ENCODE peak calls at places on chromosomes 6 and 20, in six cellular contexts. A, I, M, F, Q and B are unnamed samples.

GRCh38 chr20:13856356-13856755 is 71.5 kb downstream of the NDUFAF5 start:
- DNase-seq in I (no peak), A (no peak), Q (no peak), F (no peak), M (no peak), B (no peak)

GRCh38 chr20:50536333-50536732 is 26.1 kb downstream of the PTPN1 start:
- DNase-seq in Q (no peak), I (no peak), M (no peak), A (no peak), F (no peak), B (no peak)

GRCh38 chr6:108302371-108302770 is 7.5 kb downstream of the AFG1L start:
- DNase-seq in Q (no peak), A (no peak), I (no peak), M (no peak), F (no peak), B (no peak)

GRCh38 chr20:24993337-24994185 is 1.0 kb upstream of the APMAP start:
- DNase-seq in A (no peak), M (peak; percentile 23), F (no peak), Q (no peak), I (no peak), B (peak; percentile 23)

GRCh38 chr6:46821348-46821992 is 28.3 kb downstream of the MEP1A start:
- DNase-seq in Q (no peak), A (no peak), F (no peak), I (no peak), M (no peak), B (no peak)

GRCh38 chr20:46159101-46159897 is 41.2 kb downstream of the CD40 start:
- DNase-seq in F (no peak), M (no peak), A (no peak), Q (no peak), I (no peak), B (no peak)

GRCh38 chr20:58959652-58960051 is 21.4 kb upstream of the NELFCD start:
- DNase-seq in F (no peak), A (no peak), I (no peak), M (no peak), Q (no peak), B (no peak)

GRCh38 chr6:45595010-45595851 is 217.5 kb upstream of the SUPT3H start:
- DNase-seq in A (no peak), I (no peak), M (no peak), Q (no peak), F (no peak), B (no peak)

GRCh38 chr6:158213925-158214674 is 46.0 kb downstream of the GTF2H5 start:
- DNase-seq in M (peak; percentile 54), Q (no peak), I (peak; percentile 49), F (peak; percentile 61), A (peak; percentile 26), B (peak; percentile 81)

GRCh38 chr20:54151073-54151436 is 22.7 kb downstream of the CYP24A1 start:
- DNase-seq in M (no peak), Q (no peak), F (no peak), A (no peak), I (no peak), B (no peak)

GRCh38 chr6:111730835-111731234 is 125.2 kb upstream of the TRAF3IP2 start:
- DNase-seq in M (no peak), Q (no peak), F (no peak), A (no peak), I (no peak), B (no peak)

GRCh38 chr6:56727097-56727845 is 84.6 kb upstream of the DST start:
- DNase-seq in A (no peak), I (no peak), F (no peak), Q (no peak), M (peak; percentile 27), B (no peak)

GRCh38 chr20:45588800-45589199 is 9.7 kb upstream of the WFDC8 start:
- DNase-seq in M (no peak), A (no peak), I (no peak), Q (no peak), F (no peak), B (no peak)

GRCh38 chr6:157218371-157219198 is 104.7 kb downstream of the TMEM242 start:
- DNase-seq in I (no peak), A (no peak), F (no peak), M (no peak), Q (no peak), B (no peak)

GRCh38 chr6:44038543-44039065 is 88.6 kb downstream of the MRPL14 start:
- DNase-seq in F (peak; percentile 7), Q (no peak), M (no peak), I (no peak), A (no peak), B (no peak)

GRCh38 chr6:124714728-124715127 is 247.5 kb upstream of the RNF217 start:
- DNase-seq in F (no peak), Q (no peak), A (no peak), I (no peak), M (no peak), B (no peak)

GRCh38 chr20:17859002-17859615 is 109.5 kb downstream of the SNX5 start:
- DNase-seq in A (no peak), F (no peak), Q (no peak), I (no peak), M (no peak), B (no peak)

GRCh38 chr20:4508773-4509172 is 212.9 kb upstream of the PRND start:
- DNase-seq in Q (no peak), A (no peak), F (no peak), I (no peak), M (no peak), B (no peak)

GRCh38 chr6:106556368-106556960 is 72.8 kb downstream of the RTN4IP1 start:
- DNase-seq in A (no peak), I (no peak), M (no peak), Q (no peak), F (no peak), B (no peak)

GRCh38 chr6:150310539-150310938 is 58.3 kb upstream of the IYD start:
- DNase-seq in F (no peak), A (no peak), Q (no peak), I (peak; percentile 9), M (no peak), B (no peak)

GRCh38 chr6:141641406-141641805 is 491.3 kb upstream of the GJE1 start:
- DNase-seq in M (no peak), I (no peak), F (no peak), A (no peak), Q (no peak), B (no peak)

GRCh38 chr6:12555267-12555666 is 161.3 kb upstream of the PHACTR1 start:
- DNase-seq in M (peak; percentile 68), I (no peak), F (no peak), A (no peak), Q (no peak), B (no peak)

GRCh38 chr6:168217880-168218537 is 101.6 kb downstream of the DACT2 start:
- DNase-seq in M (no peak), A (no peak), Q (no peak), I (no peak), F (no peak), B (no peak)

GRCh38 chr20:22496817-22497216 is 87.6 kb downstream of the FOXA2 start:
- DNase-seq in F (no peak), A (no peak), I (no peak), M (no peak), Q (no peak), B (no peak)

GRCh38 chr6:26159417-26160273 is 72.4 kb downstream of the HFE start:
- DNase-seq in F (no peak), A (no peak), I (no peak), Q (no peak), M (no peak), B (peak; percentile 29)

GRCh38 chr6:38091626-38092025 is 272.1 kb downstream of the ZFAND3 start:
- DNase-seq in F (no peak), I (no peak), Q (no peak), A (no peak), M (no peak), B (peak; percentile 50)

GRCh38 chr6:154410215-154410614 is 53.6 kb upstream of the IPCEF1 start:
- DNase-seq in A (no peak), I (no peak), Q (no peak), M (no peak), F (no peak), B (no peak)

GRCh38 chr6:101395345-101395744 is 1.8 kb downstream of the GRIK2 start:
- DNase-seq in M (no peak), Q (no peak), I (no peak), F (no peak), A (no peak), B (no peak)

GRCh38 chr6:113364781-113365545 is 492.2 kb upstream of the MARCKS start:
- DNase-seq in A (no peak), M (no peak), Q (no peak), F (no peak), I (no peak), B (no peak)

GRCh38 chr6:43801489-43802181 is 31.6 kb downstream of the VEGFA start:
- DNase-seq in Q (no peak), I (no peak), F (no peak), M (no peak), A (no peak), B (no peak)

GRCh38 chr6:16674666-16675392 is 86.4 kb downstream of the ATXN1 start:
- DNase-seq in M (peak; percentile 71), F (no peak), Q (no peak), A (no peak), I (no peak), B (no peak)

GRCh38 chr6:53112404-53112803 is 36.2 kb downstream of the GCM1 start:
- DNase-seq in F (no peak), I (no peak), Q (no peak), A (no peak), M (no peak), B (no peak)

GRCh38 chr20:45038747-45039469 is 62.0 kb downstream of the KCNS1 start:
- DNase-seq in M (no peak), F (no peak), I (no peak), A (no peak), Q (no peak), B (no peak)

GRCh38 chr6:169227116-169227515 is 26.5 kb downstream of the THBS2 start:
- DNase-seq in A (no peak), M (no peak), F (no peak), Q (no peak), I (no peak), B (no peak)

GRCh38 chr20:49508435-49509199 is 26.1 kb upstream of the KCNB1 start:
- DNase-seq in M (peak; percentile 8), A (no peak), I (peak; percentile 11), F (no peak), Q (peak; percentile 43), B (peak; percentile 80)

GRCh38 chr6:341914-342831 is 49.4 kb upstream of the IRF4 start:
- DNase-seq in A (no peak), F (no peak), I (no peak), Q (no peak), M (no peak), B (no peak)